ENCODE peak calls at places on chromosome 21, in five cellular contexts. One of them, this sample, is unnamed.

GRCh38 chr21:36692125-36692843 is 6.6 kb upstream of the SIM2 start:
- DNase-seq in activated T-helper 1 cell treated with anti-CD3 and anti-CD28 coated beads, Interleukin-2, amount 50 U/mL, for 16 hours: no peak
- DNase-seq in activated CD4-positive, alpha-beta T cell treated with anti-CD3 and anti-CD28 coated beads, Interleukin-2, amount 50 U/mL, for 1 hour: no peak
- DNase-seq in NCI-H1436: no peak
- DNase-seq in stimulated activated CD8-positive, alpha-beta memory T cell treated with anti-CD3 and anti-CD28 coated beads, Interleukin-4, amount 100 ng/mL, for 1 hour: no peak
- DNase-seq in this sample: no peak

GRCh38 chr21:45376459-45377324 is 28.3 kb upstream of the COL18A1 start:
- DNase-seq in activated T-helper 1 cell treated with anti-CD3 and anti-CD28 coated beads, Interleukin-2, amount 50 U/mL, for 16 hours: no peak
- DNase-seq in activated CD4-positive, alpha-beta T cell treated with anti-CD3 and anti-CD28 coated beads, Interleukin-2, amount 50 U/mL, for 1 hour: no peak
- DNase-seq in NCI-H1436: no peak
- DNase-seq in stimulated activated CD8-positive, alpha-beta memory T cell treated with anti-CD3 and anti-CD28 coated beads, Interleukin-4, amount 100 ng/mL, for 1 hour: no peak
- DNase-seq in this sample: no peak

GRCh38 chr21:37555672-37556261 is 189.2 kb downstream of the DYRK1A start:
- DNase-seq in activated T-helper 1 cell treated with anti-CD3 and anti-CD28 coated beads, Interleukin-2, amount 50 U/mL, for 16 hours: no peak
- DNase-seq in activated CD4-positive, alpha-beta T cell treated with anti-CD3 and anti-CD28 coated beads, Interleukin-2, amount 50 U/mL, for 1 hour: no peak
- DNase-seq in NCI-H1436: no peak
- DNase-seq in stimulated activated CD8-positive, alpha-beta memory T cell treated with anti-CD3 and anti-CD28 coated beads, Interleukin-4, amount 100 ng/mL, for 1 hour: no peak
- DNase-seq in this sample: no peak

GRCh38 chr21:35467536-35467935 is 418.4 kb upstream of the RUNX1 start:
- DNase-seq in activated T-helper 1 cell treated with anti-CD3 and anti-CD28 coated beads, Interleukin-2, amount 50 U/mL, for 16 hours: no peak
- DNase-seq in activated CD4-positive, alpha-beta T cell treated with anti-CD3 and anti-CD28 coated beads, Interleukin-2, amount 50 U/mL, for 1 hour: no peak
- DNase-seq in NCI-H1436: no peak
- DNase-seq in stimulated activated CD8-positive, alpha-beta memory T cell treated with anti-CD3 and anti-CD28 coated beads, Interleukin-4, amount 100 ng/mL, for 1 hour: no peak
- DNase-seq in this sample: no peak

GRCh38 chr21:44449473-44450363 is 5.6 kb upstream of the LRRC3 start:
- DNase-seq in activated T-helper 1 cell treated with anti-CD3 and anti-CD28 coated beads, Interleukin-2, amount 50 U/mL, for 16 hours: no peak
- DNase-seq in activated CD4-positive, alpha-beta T cell treated with anti-CD3 and anti-CD28 coated beads, Interleukin-2, amount 50 U/mL, for 1 hour: no peak
- DNase-seq in NCI-H1436: no peak
- DNase-seq in stimulated activated CD8-positive, alpha-beta memory T cell treated with anti-CD3 and anti-CD28 coated beads, Interleukin-4, amount 100 ng/mL, for 1 hour: no peak
- DNase-seq in this sample: no peak

GRCh38 chr21:45405819-45406762 is 1.1 kb downstream of the COL18A1 start:
- DNase-seq in activated T-helper 1 cell treated with anti-CD3 and anti-CD28 coated beads, Interleukin-2, amount 50 U/mL, for 16 hours: no peak
- DNase-seq in activated CD4-positive, alpha-beta T cell treated with anti-CD3 and anti-CD28 coated beads, Interleukin-2, amount 50 U/mL, for 1 hour: no peak
- DNase-seq in NCI-H1436: peak
- DNase-seq in stimulated activated CD8-positive, alpha-beta memory T cell treated with anti-CD3 and anti-CD28 coated beads, Interleukin-4, amount 100 ng/mL, for 1 hour: no peak
- DNase-seq in this sample: no peak

GRCh38 chr21:33451634-33452071 is 28.1 kb downstream of the TMEM50B start:
- DNase-seq in activated T-helper 1 cell treated with anti-CD3 and anti-CD28 coated beads, Interleukin-2, amount 50 U/mL, for 16 hours: no peak
- DNase-seq in activated CD4-positive, alpha-beta T cell treated with anti-CD3 and anti-CD28 coated beads, Interleukin-2, amount 50 U/mL, for 1 hour: no peak
- DNase-seq in NCI-H1436: no peak
- DNase-seq in stimulated activated CD8-positive, alpha-beta memory T cell treated with anti-CD3 and anti-CD28 coated beads, Interleukin-4, amount 100 ng/mL, for 1 hour: no peak
- DNase-seq in this sample: no peak

GRCh38 chr21:20424943-20425342 is 573.3 kb upstream of the NCAM2 start:
- DNase-seq in activated T-helper 1 cell treated with anti-CD3 and anti-CD28 coated beads, Interleukin-2, amount 50 U/mL, for 16 hours: no peak
- DNase-seq in activated CD4-positive, alpha-beta T cell treated with anti-CD3 and anti-CD28 coated beads, Interleukin-2, amount 50 U/mL, for 1 hour: no peak
- DNase-seq in NCI-H1436: no peak
- DNase-seq in stimulated activated CD8-positive, alpha-beta memory T cell treated with anti-CD3 and anti-CD28 coated beads, Interleukin-4, amount 100 ng/mL, for 1 hour: no peak
- DNase-seq in this sample: no peak

GRCh38 chr21:26097475-26097874 is 73.1 kb downstream of the APP start:
- DNase-seq in activated T-helper 1 cell treated with anti-CD3 and anti-CD28 coated beads, Interleukin-2, amount 50 U/mL, for 16 hours: no peak
- DNase-seq in activated CD4-positive, alpha-beta T cell treated with anti-CD3 and anti-CD28 coated beads, Interleukin-2, amount 50 U/mL, for 1 hour: no peak
- DNase-seq in NCI-H1436: no peak
- DNase-seq in stimulated activated CD8-positive, alpha-beta memory T cell treated with anti-CD3 and anti-CD28 coated beads, Interleukin-4, amount 100 ng/mL, for 1 hour: no peak
- DNase-seq in this sample: no peak

GRCh38 chr21:31187499-31187898 is 149.2 kb upstream of the KRTAP19-8 start:
- DNase-seq in activated T-helper 1 cell treated with anti-CD3 and anti-CD28 coated beads, Interleukin-2, amount 50 U/mL, for 16 hours: no peak
- DNase-seq in activated CD4-positive, alpha-beta T cell treated with anti-CD3 and anti-CD28 coated beads, Interleukin-2, amount 50 U/mL, for 1 hour: no peak
- DNase-seq in NCI-H1436: no peak
- DNase-seq in stimulated activated CD8-positive, alpha-beta memory T cell treated with anti-CD3 and anti-CD28 coated beads, Interleukin-4, amount 100 ng/mL, for 1 hour: no peak
- DNase-seq in this sample: no peak

GRCh38 chr21:45640888-45641479 is 2.5 kb upstream of the PCBP3 start:
- DNase-seq in activated T-helper 1 cell treated with anti-CD3 and anti-CD28 coated beads, Interleukin-2, amount 50 U/mL, for 16 hours: no peak
- DNase-seq in activated CD4-positive, alpha-beta T cell treated with anti-CD3 and anti-CD28 coated beads, Interleukin-2, amount 50 U/mL, for 1 hour: no peak
- DNase-seq in NCI-H1436: no peak
- DNase-seq in stimulated activated CD8-positive, alpha-beta memory T cell treated with anti-CD3 and anti-CD28 coated beads, Interleukin-4, amount 100 ng/mL, for 1 hour: no peak
- DNase-seq in this sample: no peak

GRCh38 chr21:16492892-16493291 is 763.1 kb downstream of the USP25 start:
- DNase-seq in activated T-helper 1 cell treated with anti-CD3 and anti-CD28 coated beads, Interleukin-2, amount 50 U/mL, for 16 hours: no peak
- DNase-seq in activated CD4-positive, alpha-beta T cell treated with anti-CD3 and anti-CD28 coated beads, Interleukin-2, amount 50 U/mL, for 1 hour: no peak
- DNase-seq in NCI-H1436: no peak
- DNase-seq in stimulated activated CD8-positive, alpha-beta memory T cell treated with anti-CD3 and anti-CD28 coated beads, Interleukin-4, amount 100 ng/mL, for 1 hour: no peak
- DNase-seq in this sample: no peak

GRCh38 chr21:42160111-42160949 is 58.6 kb upstream of the ABCG1 start:
- DNase-seq in activated T-helper 1 cell treated with anti-CD3 and anti-CD28 coated beads, Interleukin-2, amount 50 U/mL, for 16 hours: no peak
- DNase-seq in activated CD4-positive, alpha-beta T cell treated with anti-CD3 and anti-CD28 coated beads, Interleukin-2, amount 50 U/mL, for 1 hour: no peak
- DNase-seq in NCI-H1436: no peak
- DNase-seq in stimulated activated CD8-positive, alpha-beta memory T cell treated with anti-CD3 and anti-CD28 coated beads, Interleukin-4, amount 100 ng/mL, for 1 hour: no peak
- DNase-seq in this sample: no peak

GRCh38 chr21:26164311-26164710 is 6.3 kb downstream of the APP start:
- DNase-seq in activated T-helper 1 cell treated with anti-CD3 and anti-CD28 coated beads, Interleukin-2, amount 50 U/mL, for 16 hours: no peak
- DNase-seq in activated CD4-positive, alpha-beta T cell treated with anti-CD3 and anti-CD28 coated beads, Interleukin-2, amount 50 U/mL, for 1 hour: no peak
- DNase-seq in NCI-H1436: no peak
- DNase-seq in stimulated activated CD8-positive, alpha-beta memory T cell treated with anti-CD3 and anti-CD28 coated beads, Interleukin-4, amount 100 ng/mL, for 1 hour: no peak
- DNase-seq in this sample: no peak

GRCh38 chr21:41009398-41010177 is 158.4 kb upstream of the BACE2 start:
- DNase-seq in activated T-helper 1 cell treated with anti-CD3 and anti-CD28 coated beads, Interleukin-2, amount 50 U/mL, for 16 hours: no peak
- DNase-seq in activated CD4-positive, alpha-beta T cell treated with anti-CD3 and anti-CD28 coated beads, Interleukin-2, amount 50 U/mL, for 1 hour: no peak
- DNase-seq in NCI-H1436: peak
- DNase-seq in stimulated activated CD8-positive, alpha-beta memory T cell treated with anti-CD3 and anti-CD28 coated beads, Interleukin-4, amount 100 ng/mL, for 1 hour: no peak
- DNase-seq in this sample: no peak

GRCh38 chr21:42614811-42615342 is 38.5 kb upstream of the PDE9A start:
- DNase-seq in activated T-helper 1 cell treated with anti-CD3 and anti-CD28 coated beads, Interleukin-2, amount 50 U/mL, for 16 hours: peak
- DNase-seq in activated CD4-positive, alpha-beta T cell treated with anti-CD3 and anti-CD28 coated beads, Interleukin-2, amount 50 U/mL, for 1 hour: peak
- DNase-seq in NCI-H1436: peak
- DNase-seq in stimulated activated CD8-positive, alpha-beta memory T cell treated with anti-CD3 and anti-CD28 coated beads, Interleukin-4, amount 100 ng/mL, for 1 hour: no peak
- DNase-seq in this sample: peak

GRCh38 chr21:41526478-41527087 is 18.6 kb upstream of the TMPRSS2 start:
- DNase-seq in activated T-helper 1 cell treated with anti-CD3 and anti-CD28 coated beads, Interleukin-2, amount 50 U/mL, for 16 hours: no peak
- DNase-seq in activated CD4-positive, alpha-beta T cell treated with anti-CD3 and anti-CD28 coated beads, Interleukin-2, amount 50 U/mL, for 1 hour: no peak
- DNase-seq in NCI-H1436: no peak
- DNase-seq in stimulated activated CD8-positive, alpha-beta memory T cell treated with anti-CD3 and anti-CD28 coated beads, Interleukin-4, amount 100 ng/mL, for 1 hour: no peak
- DNase-seq in this sample: no peak

GRCh38 chr21:42113926-42114409 is 42.9 kb downstream of the UMODL1 start:
- DNase-seq in activated T-helper 1 cell treated with anti-CD3 and anti-CD28 coated beads, Interleukin-2, amount 50 U/mL, for 16 hours: no peak
- DNase-seq in activated CD4-positive, alpha-beta T cell treated with anti-CD3 and anti-CD28 coated beads, Interleukin-2, amount 50 U/mL, for 1 hour: no peak
- DNase-seq in NCI-H1436: no peak
- DNase-seq in stimulated activated CD8-positive, alpha-beta memory T cell treated with anti-CD3 and anti-CD28 coated beads, Interleukin-4, amount 100 ng/mL, for 1 hour: no peak
- DNase-seq in this sample: no peak

GRCh38 chr21:38869946-38870345 is 64.2 kb downstream of the ETS2 start:
- DNase-seq in activated T-helper 1 cell treated with anti-CD3 and anti-CD28 coated beads, Interleukin-2, amount 50 U/mL, for 16 hours: no peak
- DNase-seq in activated CD4-positive, alpha-beta T cell treated with anti-CD3 and anti-CD28 coated beads, Interleukin-2, amount 50 U/mL, for 1 hour: no peak
- DNase-seq in NCI-H1436: no peak
- DNase-seq in stimulated activated CD8-positive, alpha-beta memory T cell treated with anti-CD3 and anti-CD28 coated beads, Interleukin-4, amount 100 ng/mL, for 1 hour: no peak
- DNase-seq in this sample: no peak

GRCh38 chr21:44666401-44667320 is at the start of gene KRTAP12-2:
- DNase-seq in activated T-helper 1 cell treated with anti-CD3 and anti-CD28 coated beads, Interleukin-2, amount 50 U/mL, for 16 hours: no peak
- DNase-seq in activated CD4-positive, alpha-beta T cell treated with anti-CD3 and anti-CD28 coated beads, Interleukin-2, amount 50 U/mL, for 1 hour: no peak
- DNase-seq in NCI-H1436: no peak
- DNase-seq in stimulated activated CD8-positive, alpha-beta memory T cell treated with anti-CD3 and anti-CD28 coated beads, Interleukin-4, amount 100 ng/mL, for 1 hour: no peak
- DNase-seq in this sample: no peak

GRCh38 chr21:32306021-32306780 is 7.5 kb downstream of the MRAP start:
- DNase-seq in activated T-helper 1 cell treated with anti-CD3 and anti-CD28 coated beads, Interleukin-2, amount 50 U/mL, for 16 hours: no peak
- DNase-seq in activated CD4-positive, alpha-beta T cell treated with anti-CD3 and anti-CD28 coated beads, Interleukin-2, amount 50 U/mL, for 1 hour: no peak
- DNase-seq in NCI-H1436: no peak
- DNase-seq in stimulated activated CD8-positive, alpha-beta memory T cell treated with anti-CD3 and anti-CD28 coated beads, Interleukin-4, amount 100 ng/mL, for 1 hour: no peak
- DNase-seq in this sample: no peak

GRCh38 chr21:38424333-38424732 is 73.9 kb downstream of the ERG start:
- DNase-seq in activated T-helper 1 cell treated with anti-CD3 and anti-CD28 coated beads, Interleukin-2, amount 50 U/mL, for 16 hours: no peak
- DNase-seq in activated CD4-positive, alpha-beta T cell treated with anti-CD3 and anti-CD28 coated beads, Interleukin-2, amount 50 U/mL, for 1 hour: no peak
- DNase-seq in NCI-H1436: no peak
- DNase-seq in stimulated activated CD8-positive, alpha-beta memory T cell treated with anti-CD3 and anti-CD28 coated beads, Interleukin-4, amount 100 ng/mL, for 1 hour: no peak
- DNase-seq in this sample: no peak

GRCh38 chr21:40689816-40690215 is 157.1 kb downstream of the DSCAM start:
- DNase-seq in activated T-helper 1 cell treated with anti-CD3 and anti-CD28 coated beads, Interleukin-2, amount 50 U/mL, for 16 hours: no peak
- DNase-seq in activated CD4-positive, alpha-beta T cell treated with anti-CD3 and anti-CD28 coated beads, Interleukin-2, amount 50 U/mL, for 1 hour: no peak
- DNase-seq in NCI-H1436: no peak
- DNase-seq in stimulated activated CD8-positive, alpha-beta memory T cell treated with anti-CD3 and anti-CD28 coated beads, Interleukin-4, amount 100 ng/mL, for 1 hour: no peak
- DNase-seq in this sample: no peak